ENCODE peak calls at places on chromosome 7, in nine cellular contexts. W, K, M, O, Q, R, B, E and J are unnamed samples. For H3K36me3, the result is how much of the 10 kb centered on the place peaks cover.

GRCh38 chr7:142319970-142320369 is 62.1 kb upstream of the PRSS58 start:
- DNase-seq in Q (no peak), E (no peak), M (no peak), K (no peak), R (peak), O (no peak), W (no peak), B (peak), J (no peak)

GRCh38 chr7:49333180-49333881 is 409.0 kb downstream of the CDC14C start:
- DNase-seq in M (no peak), K (no peak), R (no peak), Q (no peak), B (no peak), O (no peak), W (no peak), E (no peak), J (no peak)

GRCh38 chr7:340979-341694 is 51.2 kb downstream of the FOXL3 start:
- DNase-seq in K (no peak), B (no peak), O (no peak), Q (no peak), M (no peak), R (no peak), W (no peak), E (no peak), J (no peak)

GRCh38 chr7:43112088-43112940 is at the start of gene HECW1:
- DNase-seq in B (no peak), O (no peak), E (no peak), Q (no peak), K (no peak), R (no peak), M (no peak), W (no peak), J (no peak)

GRCh38 chr7:134602921-134603394 is 43.7 kb upstream of the BPGM start:
- DNase-seq in W (no peak), B (no peak), E (no peak), R (peak), Q (no peak), K (no peak), O (peak), M (no peak), J (peak)

GRCh38 chr7:20122073-20122472 is 95.1 kb downstream of the MACC1 start:
- DNase-seq in M (no peak), O (no peak), K (no peak), R (no peak), Q (no peak), B (no peak), E (no peak), W (no peak), J (no peak)

GRCh38 chr7:1513657-1514095 is 9.5 kb upstream of the INTS1 start:
- DNase-seq in R (no peak), M (no peak), E (no peak), K (no peak), W (no peak), O (no peak), B (no peak), Q (no peak), J (no peak)

GRCh38 chr7:26061340-26062239 is 90.4 kb upstream of the NFE2L3 start:
- DNase-seq in E (peak), K (peak), O (peak), R (peak), B (peak), W (no peak), M (peak), Q (peak), J (peak)

GRCh38 chr7:5635461-5636445 is 145.7 kb downstream of the RNF216 start:
- DNase-seq in O (no peak), W (no peak), M (no peak), R (no peak), Q (no peak), E (no peak), B (no peak), K (no peak), J (no peak)

GRCh38 chr7:8184241-8184640 is 77.7 kb downstream of the ICA1 start:
- DNase-seq in R (no peak), M (no peak), E (no peak), B (no peak), Q (no peak), W (no peak), O (no peak), K (no peak), J (no peak)

GRCh38 chr7:5599543-5600200 is 176.0 kb upstream of the TNRC18 start:
- DNase-seq in Q (no peak), M (no peak), W (no peak), R (no peak), E (no peak), O (no peak), B (no peak), K (no peak), J (no peak)

GRCh38 chr7:90816511-90817142 is 220.5 kb downstream of the CDK14 start:
- DNase-seq in E (no peak), R (no peak), O (no peak), W (no peak), K (no peak), B (no peak), M (peak), Q (no peak), J (no peak)

GRCh38 chr7:7408001-7408770 is 127.5 kb downstream of the COL28A1 start:
- DNase-seq in M (no peak), O (no peak), R (no peak), B (no peak), E (no peak), W (no peak), Q (no peak), K (no peak), J (peak)

GRCh38 chr7:28155964-28156363 is 24.6 kb downstream of the JAZF1 start:
- DNase-seq in O (peak), R (no peak), E (no peak), B (no peak), W (no peak), M (no peak), Q (no peak), K (no peak), J (no peak)

GRCh38 chr7:79452495-79453265 is 787 bp downstream of the MAGI2 start:
- DNase-seq in O (no peak), E (peak), B (no peak), K (no peak), M (no peak), Q (peak), W (peak), R (no peak), J (no peak)

GRCh38 chr7:103685646-103686418 is 239.8 kb upstream of the SLC26A5 start:
- DNase-seq in O (no peak), B (no peak), R (no peak), W (no peak), K (no peak), Q (no peak), M (no peak), E (no peak), J (no peak)

GRCh38 chr7:67484244-67484751 is 487.7 kb downstream of the TYW1 start:
- DNase-seq in B (peak), Q (no peak), M (peak), E (peak), K (peak), W (no peak), R (no peak), O (peak), J (peak)

GRCh38 chr7:157497744-157498541 is 161.1 kb downstream of the DNAJB6 start:
- DNase-seq in E (no peak), O (peak), B (no peak), W (no peak), M (no peak), R (no peak), K (no peak), Q (no peak), J (no peak)

GRCh38 chr7:22179442-22179879 is 177.5 kb downstream of the RAPGEF5 start:
- DNase-seq in W (no peak), Q (no peak), E (no peak), M (no peak), O (no peak), K (no peak), R (no peak), B (no peak), J (no peak)

GRCh38 chr7:80412842-80413241 is 99.0 kb downstream of the GNAT3 start:
- DNase-seq in K (no peak), W (no peak), O (no peak), E (no peak), M (no peak), B (no peak), R (no peak), Q (no peak), J (no peak)

GRCh38 chr7:109479388-109479787 is 909.7 kb downstream of the DNAJB9 start:
- DNase-seq in M (no peak), E (no peak), K (no peak), W (no peak), B (no peak), R (no peak), Q (no peak), O (no peak), J (peak)

GRCh38 chr7:19116121-19117080 is 1.0 kb downstream of the TWIST1 start:
- DNase-seq in M (peak), E (no peak), Q (no peak), O (peak), B (no peak), K (no peak), W (no peak), R (no peak), J (no peak)

GRCh38 chr7:135169141-135169935 is 1.2 kb downstream of the CYREN start:
- DNase-seq in E (no peak), M (peak), W (no peak), Q (no peak), K (no peak), B (peak), O (peak), R (peak), J (peak)

GRCh38 chr7:51316666-51317581 is at the start of gene COBL:
- DNase-seq in W (no peak), M (no peak), O (peak), K (no peak), E (peak), R (no peak), B (peak), Q (peak), J (peak)

GRCh38 chr7:42618649-42619315 is 293.1 kb downstream of the C7orf25 start:
- DNase-seq in K (no peak), Q (no peak), E (no peak), O (no peak), R (no peak), M (no peak), B (peak), W (no peak), J (no peak)

GRCh38 chr7:50141854-50142253 is 48.8 kb upstream of the ZPBP start:
- DNase-seq in K (no peak), Q (no peak), E (no peak), B (no peak), R (no peak), M (no peak), W (no peak), O (no peak), J (no peak)

GRCh38 chr7:159067870-159068787 is 76.5 kb downstream of the VIPR2 start:
- DNase-seq in K (no peak), B (peak), M (no peak), W (peak), R (no peak), Q (no peak), E (peak), O (peak), J (peak)

GRCh38 chr7:81603-82342 is 110.6 kb upstream of the FAM20C start:
- DNase-seq in R (no peak), B (no peak), W (no peak), E (peak), M (no peak), O (peak), K (no peak), Q (no peak), J (no peak)

GRCh38 chr7:7428806-7429205 is 106.9 kb downstream of the COL28A1 start:
- DNase-seq in K (no peak), M (no peak), O (no peak), E (no peak), B (no peak), W (no peak), Q (no peak), R (no peak), J (no peak)

GRCh38 chr7:3043544-3044395 is at the start of gene CARD11:
- DNase-seq in W (no peak), E (no peak), R (peak), O (no peak), B (peak), Q (no peak), K (peak), M (no peak), J (peak)

GRCh38 chr7:1946461-1947450 is 276.7 kb downstream of the ELFN1 start:
- DNase-seq in M (no peak), E (peak), O (peak), R (no peak), K (no peak), W (peak), Q (peak), B (no peak), J (no peak)

GRCh38 chr7:23343806-23344500 is 44.8 kb downstream of the MALSU1 start:
- DNase-seq in B (no peak), K (no peak), R (no peak), O (no peak), Q (no peak), M (peak), E (no peak), W (no peak), J (no peak)

GRCh38 chr7:43761919-43762318 is 3.4 kb downstream of the BLVRA start:
- DNase-seq in K (no peak), W (no peak), Q (no peak), R (no peak), B (no peak), E (no peak), O (no peak), M (no peak), J (no peak)

GRCh38 chr7:36406156-36406555 is 16.5 kb downstream of the ANLN start:
- DNase-seq in R (no peak), Q (no peak), B (no peak), E (no peak), K (no peak), O (no peak), W (no peak), M (no peak), J (no peak)

GRCh38 chr7:54705436-54705835 is 53.6 kb downstream of the SEC61G start:
- DNase-seq in O (no peak), E (no peak), B (no peak), K (no peak), Q (no peak), M (no peak), W (no peak), R (no peak), J (peak)

GRCh38 chr7:27199820-27200760 is at the start of gene HOXA13:
- DNase-seq in O (no peak), W (peak), Q (no peak), E (no peak), M (peak), K (no peak), R (no peak), B (no peak), J (no peak)

GRCh38 chr7:46107610-46108217 is 186.6 kb upstream of the IGFBP3 start:
- DNase-seq in K (no peak), O (no peak), R (no peak), Q (no peak), B (no peak), E (no peak), M (no peak), W (no peak), J (no peak)

GRCh38 chr7:79046061-79046460 is 407.4 kb downstream of the MAGI2 start:
- DNase-seq in K (no peak), O (no peak), Q (no peak), W (no peak), R (no peak), B (no peak), E (no peak), M (no peak), J (no peak)

GRCh38 chr7:107596881-107597581 is 17.0 kb downstream of the BCAP29 start:
- DNase-seq in K (no peak), O (no peak), W (no peak), M (peak), B (no peak), E (no peak), Q (no peak), R (no peak), J (no peak)
- H3K36me3 ChIP-seq in K (under half), O (under half), W (under half), M (under half), B (half or more), E (under half), Q (half or more), R (under half), J (under half)

GRCh38 chr7:131400833-131401593 is 73.3 kb downstream of the MKLN1 start:
- DNase-seq in O (no peak), W (no peak), K (no peak), B (no peak), M (no peak), Q (no peak), E (no peak), R (no peak), J (peak)
- H3K27ac ChIP-seq in O (peak), W (no peak), K (peak), B (no peak), M (no peak), Q (peak), E (no peak), R (no peak), J (no peak)

DNA sequence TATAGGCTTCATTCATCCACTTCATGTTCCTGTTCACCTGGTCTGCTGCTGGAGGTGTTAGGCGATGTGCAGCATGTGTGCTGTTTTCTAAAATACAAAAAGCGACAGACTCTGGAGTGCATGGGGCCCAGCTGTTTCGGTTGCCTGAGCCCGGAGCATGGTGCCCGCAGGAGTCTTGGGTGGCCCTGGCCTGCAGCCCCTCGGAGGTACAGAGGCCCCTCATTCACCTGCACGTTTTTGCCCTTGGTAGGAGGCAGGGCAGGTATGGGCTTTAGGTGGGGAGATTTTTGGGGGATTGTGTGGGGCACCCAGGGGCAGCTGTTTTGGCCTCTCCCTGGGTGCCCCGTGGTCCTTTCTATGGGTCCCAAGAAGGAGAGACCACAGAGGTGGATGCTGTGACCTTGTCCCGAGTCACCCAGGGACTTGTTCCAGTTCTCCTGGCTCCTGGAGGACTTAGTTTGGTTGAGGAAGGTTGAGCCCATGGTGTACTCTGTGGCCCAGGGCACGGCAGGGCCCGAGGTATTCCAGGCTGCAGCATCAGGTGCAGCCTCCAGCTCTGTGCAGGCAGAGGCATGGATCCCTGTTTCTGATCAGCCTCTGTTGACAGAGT is 130.7 kb downstream of the TRRAP start:
- DNase-seq in Q (no peak), B (no peak), M (no peak), O (no peak), R (no peak), E (peak), W (no peak), K (no peak), J (no peak)
- H3K36me3 ChIP-seq in Q (half or more), B (half or more), M (half or more), O (under half), R (under half), E (under half), W (half or more), K (under half), J (under half)

GRCh38 chr7:151429232-151429554 is 10.7 kb downstream of the CRYGN start:
- DNase-seq in O (no peak), W (no peak), Q (no peak), M (no peak), E (no peak), B (no peak), R (no peak), K (no peak), J (no peak)
- H3K27ac ChIP-seq in O (no peak), W (no peak), Q (peak), M (peak), E (peak), B (no peak), R (peak), K (peak), J (peak)

DNA sequence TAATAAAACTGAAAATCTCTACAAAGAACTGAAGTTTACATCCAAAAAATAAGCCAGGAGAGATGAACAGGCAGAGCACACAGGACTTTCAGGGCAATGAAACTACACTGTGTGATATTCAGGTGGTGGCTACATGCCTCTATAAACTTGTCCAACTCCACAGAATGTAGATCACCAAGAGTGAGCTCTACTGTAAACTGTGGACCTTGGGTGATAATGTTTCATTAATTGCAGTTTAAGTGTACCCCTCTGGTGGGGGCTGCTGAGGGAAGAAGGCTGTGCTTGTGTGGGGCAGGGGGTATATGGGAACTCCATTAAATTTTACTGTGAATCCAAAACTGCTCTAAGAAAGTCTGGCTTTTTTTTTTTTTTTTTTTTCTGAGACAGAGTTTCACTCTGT is 22.7 kb downstream of the YWHAG start:
- DNase-seq in W (no peak), Q (no peak), E (no peak), R (no peak), B (peak), O (no peak), M (no peak), K (no peak), J (no peak)
- H3K36me3 ChIP-seq in W (half or more), Q (under half), E (under half), R (under half), B (half or more), O (under half), M (half or more), K (under half), J (under half)

GRCh38 chr7:131039355-131039762 is 288.3 kb upstream of the MKLN1 start:
- DNase-seq in B (no peak), M (peak), K (no peak), E (no peak), Q (no peak), W (no peak), R (no peak), O (no peak), J (no peak)

GRCh38 chr7:131038153-131038552 is 289.5 kb upstream of the MKLN1 start:
- DNase-seq in Q (no peak), K (no peak), E (no peak), M (no peak), W (no peak), O (no peak), R (no peak), B (no peak), J (no peak)

GRCh38 chr7:131031100-131031868 is 296.4 kb upstream of the MKLN1 start:
- DNase-seq in W (no peak), B (no peak), Q (no peak), M (no peak), O (no peak), K (no peak), E (no peak), R (no peak), J (no peak)

GRCh38 chr7:131035088-131035770 is 292.4 kb upstream of the MKLN1 start:
- DNase-seq in W (no peak), R (no peak), E (no peak), M (no peak), Q (no peak), K (no peak), O (no peak), B (no peak), J (no peak)

GRCh38 chr7:131034166-131034881 is 293.4 kb upstream of the MKLN1 start:
- DNase-seq in B (no peak), Q (no peak), R (no peak), O (peak), W (no peak), M (no peak), E (no peak), K (no peak), J (no peak)
- H3K27ac ChIP-seq in B (no peak), Q (no peak), R (no peak), O (no peak), W (no peak), M (no peak), E (no peak), K (peak), J (no peak)

DNA sequence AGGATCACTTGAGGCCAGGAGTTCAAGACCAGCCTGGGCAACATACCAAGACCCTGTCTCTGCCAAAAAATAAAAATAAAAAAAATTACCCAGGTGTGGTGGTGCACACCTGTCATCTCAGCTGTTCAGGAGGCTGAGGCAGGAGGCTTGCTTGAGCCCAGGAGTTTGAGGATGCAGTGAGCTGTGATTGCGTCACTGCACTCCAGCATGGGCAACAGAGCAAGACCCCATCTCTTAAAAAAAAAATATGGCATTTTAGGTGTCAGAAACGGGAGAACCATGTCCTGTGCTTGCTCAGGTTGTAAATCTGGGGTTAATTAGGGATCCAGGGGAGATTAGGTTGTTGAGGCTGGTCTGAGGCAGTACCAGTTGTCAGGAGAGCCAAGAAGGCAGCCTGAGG is 64.9 kb downstream of the GTF2IRD1 start:
- DNase-seq in O (no peak), B (no peak), Q (no peak), R (no peak), K (no peak), W (no peak), M (no peak), E (no peak), J (no peak)
- H3K36me3 ChIP-seq in O (under half), B (under half), Q (under half), R (under half), K (under half), W (half or more), M (under half), E (under half), J (under half)